ENCODE peak calls at places on chromosomes 11 and 22, in seven cellular contexts. S, U, V, T, B, D and F are unnamed samples.

GRCh38 chr11:70713988-70714665 is 315.8 kb downstream of the CTTN start:
- DNase-seq in T (no peak), V (peak; percentile 15), B (no peak), S (no peak), D (no peak), U (no peak), F (no peak)

GRCh38 chr11:90254065-90254464 is 31.2 kb upstream of the CHORDC1 start:
- DNase-seq in U (no peak), T (no peak), B (no peak), D (no peak), V (no peak), S (no peak), F (no peak)

GRCh38 chr22:26894766-26895485 is 237.5 kb downstream of the MIAT start:
- DNase-seq in V (no peak), T (no peak), B (no peak), U (peak; percentile 64), D (peak; percentile 82), S (peak; percentile 53), F (no peak)

GRCh38 chr11:699116-699508 is 3.5 kb downstream of the TMEM80 start:
- DNase-seq in V (no peak), T (no peak), D (no peak), S (no peak), B (no peak), U (no peak), F (no peak)

GRCh38 chr11:12983331-12983730 is 25.8 kb upstream of the RASSF10 start:
- DNase-seq in V (no peak), B (no peak), S (no peak), D (no peak), T (no peak), U (no peak), F (no peak)

GRCh38 chr11:9264381-9265210 is 554 bp downstream of the DENND5A start:
- DNase-seq in B (peak; percentile 83), U (peak; percentile 42), T (peak; percentile 84), V (peak; percentile 56), D (peak; percentile 39), S (peak; percentile 90), F (peak; percentile 53)

GRCh38 chr11:134656861-134657540 is 245.0 kb upstream of the B3GAT1 start:
- DNase-seq in U (no peak), B (no peak), V (no peak), S (peak; percentile 28), T (peak; percentile 40), D (no peak), F (no peak)

GRCh38 chr11:10314199-10315072 is 9.6 kb downstream of the ADM start:
- DNase-seq in S (no peak), B (no peak), D (no peak), T (no peak), U (no peak), V (peak; percentile 70), F (no peak)

GRCh38 chr11:46677169-46677568 is 23.2 kb downstream of the ARHGAP1 start:
- DNase-seq in V (no peak), U (no peak), D (no peak), T (no peak), S (no peak), B (no peak), F (no peak)
- H3K4me3 ChIP-seq in V (no peak overlapping the region), U (no peak overlapping the region), D (no peak overlapping the region), T (no peak overlapping the region), S (no peak overlapping the region), B (no peak overlapping the region), F (no peak overlapping the region)

GRCh38 chr11:58801974-58802545 is 42.4 kb downstream of the GLYATL2 start:
- DNase-seq in D (no peak), V (no peak), B (no peak), S (no peak), T (no peak), U (no peak), F (no peak)

GRCh38 chr11:58805065-58805464 is 39.4 kb downstream of the GLYATL2 start:
- DNase-seq in B (no peak), S (no peak), V (no peak), D (no peak), T (no peak), U (no peak), F (no peak)

GRCh38 chr11:58811499-58811898 is 33.0 kb downstream of the GLYATL2 start:
- DNase-seq in D (no peak), B (no peak), T (no peak), S (no peak), U (no peak), V (no peak), F (no peak)

GRCh38 chr11:58807358-58807757 is 37.1 kb downstream of the GLYATL2 start:
- DNase-seq in T (no peak), V (no peak), S (no peak), D (no peak), U (no peak), B (no peak), F (no peak)
- H3K9me3 ChIP-seq in T (no peaks in the 10 kb centered on the region), V (no peaks in the 10 kb centered on the region), S (no peaks in the 10 kb centered on the region), D (no peaks in the 10 kb centered on the region), U (no peaks in the 10 kb centered on the region), B (no peaks in the 10 kb centered on the region), F (no peaks in the 10 kb centered on the region)

DNA sequence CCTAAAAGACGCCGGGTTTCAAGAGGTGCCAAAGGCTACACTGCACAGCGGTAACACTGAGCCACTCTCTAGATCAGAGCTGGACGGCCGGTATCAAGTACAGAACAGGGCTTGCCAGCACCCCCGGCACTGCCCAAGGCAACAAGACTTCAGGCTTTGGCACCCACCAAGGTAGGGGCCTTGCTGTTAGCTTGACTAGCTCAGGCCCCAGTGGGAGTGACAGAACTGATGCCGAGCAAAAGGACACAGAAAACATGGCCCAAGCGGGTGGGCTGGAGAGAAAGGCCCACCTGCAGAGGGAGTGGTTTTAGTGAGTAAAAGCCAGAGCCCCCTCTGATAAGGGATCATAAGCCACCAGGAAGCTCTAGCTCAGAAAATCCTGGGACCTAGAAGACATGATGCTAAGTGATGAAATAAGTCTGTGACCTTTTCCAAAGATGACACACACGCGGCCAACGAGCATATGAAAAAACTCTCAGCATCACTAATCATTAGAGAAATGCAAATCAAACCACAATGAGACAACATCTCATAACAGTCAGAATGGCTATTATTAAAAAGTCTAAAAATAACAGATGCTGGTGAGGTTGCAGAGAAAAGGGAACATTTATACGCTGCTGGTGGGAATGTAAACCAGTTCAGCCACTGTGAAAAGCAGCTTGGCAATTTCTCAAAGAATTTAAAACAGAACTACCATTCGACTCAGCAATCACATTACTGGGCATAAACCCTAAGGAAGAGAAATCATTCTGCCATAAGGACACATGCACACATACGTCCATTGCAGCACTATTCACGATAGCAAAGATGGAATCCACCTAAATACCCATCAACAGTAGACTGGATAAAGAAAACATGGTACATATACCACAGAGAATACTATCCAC is 12.9 kb downstream of the EHD1 start:
- DNase-seq in D (no peak), S (no peak), U (no peak), V (no peak), T (peak; percentile 81), B (no peak), F (no peak)
- H3K4me3 ChIP-seq in D (no peak overlapping the region), S (no peak overlapping the region), U (no peak overlapping the region), V (no peak overlapping the region), T (peak overlapping the region; percentile 36), B (peak overlapping the region; percentile 17), F (peak overlapping the region; percentile 66)

GRCh38 chr22:11307996-11308395 is 4220.0 kb upstream of the OR11H1 start:
- DNase-seq in V (no peak), U (no peak), T (no peak), S (no peak), B (no peak), D (no peak), F (no peak)
- H3K9me3 ChIP-seq in V (peaks cover 19% of the 10 kb centered on the region), U (no peaks in the 10 kb centered on the region), T (peaks cover 15% of the 10 kb centered on the region), S (peaks cover 5% of the 10 kb centered on the region), B (peaks cover 36% of the 10 kb centered on the region), D (no peaks in the 10 kb centered on the region), F (peaks cover 3% of the 10 kb centered on the region)

GRCh38 chr22:36378080-36378788 is 9.5 kb downstream of the MYH9 start:
- DNase-seq in U (no peak), D (no peak), V (no peak), B (no peak), T (peak; percentile 86), S (no peak), F (no peak)
- H3K4me3 ChIP-seq in U (no peak overlapping the region), D (no peak overlapping the region), V (no peak overlapping the region), B (no peak overlapping the region), T (peak overlapping the region; percentile 5), S (no peak overlapping the region), F (peak overlapping the region; percentile 59)

DNA sequence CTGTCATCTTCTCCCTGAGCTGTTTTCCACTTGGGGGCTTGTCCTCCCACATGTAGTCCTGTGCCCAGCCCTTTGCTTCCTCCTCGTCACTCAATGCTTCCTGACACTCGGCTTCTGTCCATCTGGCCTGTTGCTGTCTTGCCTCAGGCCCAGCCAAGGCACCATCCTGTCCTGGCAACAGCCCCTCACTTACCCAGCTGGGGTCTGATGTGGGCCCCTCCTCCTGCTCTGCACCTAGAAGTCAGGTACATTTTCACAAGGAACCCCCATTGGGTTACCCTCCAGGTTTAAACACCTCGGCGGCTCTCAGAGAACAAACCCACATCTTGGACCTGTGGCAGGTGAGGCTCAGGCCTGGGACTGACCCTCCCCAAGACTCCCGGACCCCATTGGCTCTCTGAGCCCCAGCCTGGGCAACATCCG is 784.8 kb downstream of the TBC1D22A start:
- DNase-seq in B (no peak), V (no peak), T (no peak), D (no peak), U (no peak), S (peak; percentile 36), F (no peak)
- H3K9me3 ChIP-seq in B (peaks cover 5% of the 10 kb centered on the region), V (no peaks in the 10 kb centered on the region), T (no peaks in the 10 kb centered on the region), D (no peaks in the 10 kb centered on the region), U (no peaks in the 10 kb centered on the region), S (no peaks in the 10 kb centered on the region), F (no peaks in the 10 kb centered on the region)

DNA sequence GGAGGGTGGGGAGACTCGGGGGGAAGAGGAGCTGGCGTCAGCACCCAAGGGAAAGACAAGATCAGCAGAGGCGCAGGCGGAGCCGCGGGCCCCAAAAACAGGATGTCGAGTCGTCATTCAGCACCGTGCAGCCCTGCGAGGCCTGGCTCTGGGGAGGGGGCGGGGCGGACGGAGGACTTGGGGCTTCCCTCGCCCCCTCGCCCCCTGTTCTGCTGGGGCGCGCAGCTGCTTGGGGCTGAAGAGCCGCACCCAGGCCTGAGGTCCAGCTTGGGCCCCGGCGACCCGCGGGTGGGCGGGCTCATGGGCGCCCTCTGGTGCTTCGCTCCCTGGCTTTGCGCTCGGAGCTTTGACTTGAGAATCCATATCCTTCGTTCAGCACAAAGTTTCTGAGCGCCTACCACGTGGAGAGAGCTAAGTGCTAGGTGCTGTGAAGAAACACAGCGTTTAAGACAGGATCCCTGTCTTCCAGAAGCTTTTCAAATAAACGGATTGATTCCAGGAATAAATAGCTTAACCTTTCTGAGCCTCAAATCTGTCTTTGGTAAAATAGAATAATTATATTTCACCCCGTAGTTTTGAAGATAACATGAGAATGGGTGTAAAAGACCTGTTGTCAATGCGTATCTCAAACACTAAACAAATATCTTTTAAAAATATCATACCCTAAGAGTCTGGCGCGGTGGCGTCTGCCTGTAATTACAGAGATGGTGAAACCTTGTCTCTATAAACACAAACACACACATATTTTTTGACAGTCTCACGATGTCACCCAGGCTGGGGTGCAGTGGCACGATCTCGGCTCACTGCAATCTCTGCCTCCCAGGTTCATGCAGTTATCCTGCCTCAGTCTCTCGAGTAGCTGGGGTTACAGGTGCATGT is 906 bp upstream of the RHOG start:
- DNase-seq in D (peak; percentile 80), B (peak; percentile 89), U (peak; percentile 82), V (peak; percentile 90), S (peak; percentile 86), T (peak; percentile 91), F (peak; percentile 29)
- H3K4me3 ChIP-seq in D (peak overlapping the region; percentile 84), B (peak overlapping the region; percentile 83), U (peak overlapping the region; percentile 65), V (peak overlapping the region; percentile 91), S (peak overlapping the region; percentile 82), T (peak overlapping the region; percentile 96), F (peak overlapping the region; percentile 96)

DNA sequence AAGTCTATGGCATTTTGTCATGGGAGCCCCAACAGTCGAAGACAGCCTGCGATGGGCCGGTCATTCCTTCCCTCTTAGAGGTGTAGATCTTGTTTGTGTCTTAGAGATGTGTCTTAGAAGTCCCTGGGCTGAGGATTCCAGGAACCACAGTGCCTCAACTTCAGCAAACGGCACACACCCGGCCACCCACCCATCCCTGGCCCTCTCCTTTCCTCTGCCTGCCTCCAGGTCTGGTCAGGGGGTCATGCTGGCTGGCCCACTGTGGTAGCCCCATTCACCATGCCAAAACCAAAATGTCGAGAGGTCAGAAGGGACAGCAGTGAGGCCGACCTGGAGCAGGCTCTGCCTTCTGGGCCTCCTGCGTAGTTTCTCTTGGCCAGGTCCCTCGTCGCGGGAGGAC is 857.9 kb downstream of the TBC1D22A start:
- DNase-seq in U (no peak), B (no peak), T (no peak), V (no peak), S (peak; percentile 53), D (no peak), F (no peak)
- H3K9me3 ChIP-seq in U (no peaks in the 10 kb centered on the region), B (no peaks in the 10 kb centered on the region), T (no peaks in the 10 kb centered on the region), V (no peaks in the 10 kb centered on the region), S (no peaks in the 10 kb centered on the region), D (no peaks in the 10 kb centered on the region), F (no peaks in the 10 kb centered on the region)